ENCODE peak calls at places on chromosome 4, in nine cellular contexts. V, F, X, P, D, J, B, C and Y are unnamed samples.

GRCh38 chr4:176939445-176939844 is 146.7 kb upstream of the VEGFC start:
- DNase-seq in B (no peak), P (no peak), C (no peak), F (no peak), D (no peak), V (no peak), X (no peak), J (no peak), Y (no peak)

GRCh38 chr4:121370729-121371325 is 10.0 kb downstream of the QRFPR start:
- DNase-seq in X (no peak), J (peak), F (no peak), D (peak), P (no peak), C (peak), V (peak), B (peak), Y (no peak)

GRCh38 chr4:119081943-119082342 is 53.7 kb upstream of the MYOZ2 start:
- DNase-seq in J (no peak), F (no peak), B (no peak), D (no peak), V (no peak), P (no peak), C (no peak), X (no peak), Y (no peak)

GRCh38 chr4:141891260-141892120 is 255.1 kb downstream of the IL15 start:
- DNase-seq in D (no peak), J (no peak), F (no peak), P (no peak), X (no peak), B (no peak), C (no peak), V (no peak), Y (no peak)

GRCh38 chr4:156923525-156923924 is 48.1 kb downstream of the PDGFC start:
- DNase-seq in F (no peak), B (no peak), C (no peak), D (no peak), V (no peak), J (no peak), X (no peak), P (no peak), Y (no peak)

GRCh38 chr4:27318740-27319139 is 458.1 kb downstream of the STIM2 start:
- DNase-seq in X (no peak), F (no peak), V (peak), J (peak), D (peak), C (no peak), B (peak), P (no peak), Y (no peak)

GRCh38 chr4:141462361-141462760 is 174.0 kb upstream of the IL15 start:
- DNase-seq in V (no peak), P (no peak), J (no peak), C (no peak), F (no peak), X (no peak), B (no peak), D (no peak), Y (no peak)

GRCh38 chr4:84167579-84167978 is 331.5 kb downstream of the NKX6-1 start:
- DNase-seq in V (no peak), B (no peak), F (no peak), J (no peak), D (no peak), X (no peak), P (no peak), C (no peak), Y (no peak)

GRCh38 chr4:53586121-53586816 is 5.0 kb downstream of the LNX1 start:
- DNase-seq in J (no peak), V (no peak), F (peak), B (no peak), D (no peak), C (peak), P (no peak), X (no peak), Y (no peak)